ENCODE peak calls at places on chromosomes 7 and 10, in four cellular contexts. J, O, C and F are unnamed samples.

GRCh38 chr7:142188159-142188558 is 69.7 kb downstream of the PRSS58 start:
- DNase-seq in O (no peak), J (no peak), C (no peak), F (no peak)

GRCh38 chr10:7298495-7298894 is 112.3 kb downstream of the SFMBT2 start:
- DNase-seq in O (no peak), C (no peak), J (no peak), F (no peak)

GRCh38 chr7:31068006-31068675 is 16.0 kb downstream of the ADCYAP1R1 start:
- DNase-seq in O (no peak), C (no peak), J (no peak), F (no peak)

GRCh38 chr7:84688671-84689070 is 494.1 kb upstream of the SEMA3A start:
- DNase-seq in J (no peak), O (no peak), C (no peak), F (no peak)

GRCh38 chr7:152459724-152460251 is 24.0 kb upstream of the KMT2C start:
- DNase-seq in C (no peak), O (peak; percentile 61), J (no peak), F (no peak)

GRCh38 chr7:110877086-110877485 is 213.8 kb upstream of the LRRN3 start:
- DNase-seq in J (no peak), O (no peak), C (no peak), F (no peak)

GRCh38 chr7:116438274-116438673 is 61.3 kb upstream of the CAV2 start:
- DNase-seq in O (no peak), J (no peak), C (no peak), F (no peak)

GRCh38 chr7:77979219-77979618 is 180.6 kb downstream of the PHTF2 start:
- DNase-seq in O (no peak), C (no peak), J (no peak), F (no peak)

GRCh38 chr7:45394117-45394708 is 180.0 kb upstream of the ADCY1 start:
- DNase-seq in J (no peak), C (no peak), O (no peak), F (no peak)

GRCh38 chr7:55304363-55304762 is 60.8 kb upstream of the LANCL2 start:
- DNase-seq in O (no peak), C (no peak), J (no peak), F (no peak)